ENCODE peak calls at places on chromosomes 13 and 19, in nine cellular contexts. U, O, G, W, K, J, T, S and L are unnamed samples.

GRCh38 chr13:38348890-38349289 is 761 bp upstream of the UFM1 start:
- DNase-seq in U (peak), O (no peak), G (no peak), W (no peak), K (peak), J (no peak), T (no peak), S (no peak), L (no peak)

GRCh38 chr19:6723738-6724137 is 3.3 kb upstream of the C3 start:
- DNase-seq in U (no peak), O (no peak), G (no peak), W (no peak), K (no peak), J (no peak), T (no peak), S (peak), L (no peak)

GRCh38 chr19:6811906-6812305 is 39.4 kb downstream of the VAV1 start:
- DNase-seq in U (no peak), O (no peak), G (no peak), W (no peak), K (peak), J (peak), T (peak), S (peak), L (no peak)

GRCh38 chr13:93413972-93414717 is 187.5 kb downstream of the GPC6 start:
- DNase-seq in U (no peak), O (no peak), G (no peak), W (no peak), K (peak), J (no peak), T (no peak), S (no peak), L (no peak)

GRCh38 chr19:30287973-30288372 is 84.2 kb upstream of the ZNF536 start:
- DNase-seq in U (no peak), O (no peak), G (no peak), W (no peak), K (no peak), J (no peak), T (no peak), S (no peak), L (no peak)

GRCh38 chr13:30020726-30021312 is 170.4 kb upstream of the UBL3 start:
- DNase-seq in U (no peak), O (no peak), G (no peak), W (no peak), K (no peak), J (peak), T (no peak), S (no peak), L (no peak)

GRCh38 chr19:7456964-7457541 is 31.8 kb downstream of the PEX11G start:
- DNase-seq in U (no peak), O (no peak), G (no peak), W (no peak), K (no peak), J (peak), T (no peak), S (no peak), L (no peak)

GRCh38 chr13:99217461-99218101 is 16.9 kb downstream of the UBAC2 start:
- DNase-seq in U (no peak), O (no peak), G (no peak), W (no peak), K (no peak), J (no peak), T (no peak), S (no peak), L (no peak)

GRCh38 chr19:31515931-31516330 is 166.7 kb upstream of the TSHZ3 start:
- DNase-seq in U (no peak), O (no peak), G (no peak), W (no peak), K (no peak), J (peak), T (no peak), S (no peak), L (no peak)

GRCh38 chr19:43534811-43535761 is 2.1 kb downstream of the ZNF575 start:
- DNase-seq in U (peak), O (no peak), G (no peak), W (peak), K (peak), J (peak), T (peak), S (peak), L (peak)

GRCh38 chr19:1233361-1233667 is 4.5 kb downstream of the CBARP start:
- DNase-seq in U (peak), O (no peak), G (no peak), W (no peak), K (no peak), J (no peak), T (no peak), S (no peak), L (no peak)

GRCh38 chr13:106533101-106533939 is 2.1 kb downstream of the EFNB2 start:
- DNase-seq in U (peak), O (no peak), G (peak), W (peak), K (peak), J (peak), T (peak), S (no peak), L (peak)
- TF ChIP-seq CTCF in U (peak), O (peak), G (no peak), W (peak), K (peak), J (peak), T (peak), S (no peak), L (peak)

GRCh38 chr13:49300716-49301589 is 53.2 kb downstream of the CDADC1 start:
- DNase-seq in U (peak), O (no peak), G (peak), W (peak), K (peak), J (peak), T (peak), S (peak), L (peak)
- TF ChIP-seq CTCF in U (peak), O (peak), G (peak), W (peak), K (peak), J (peak), T (peak), S (peak), L (peak)

GRCh38 chr13:109727251-109727650 is 59.1 kb downstream of the IRS2 start:
- DNase-seq in U (no peak), O (no peak), G (no peak), W (no peak), K (no peak), J (no peak), T (no peak), S (no peak), L (no peak)

GRCh38 chr13:109725995-109726637 is 60.3 kb downstream of the IRS2 start:
- DNase-seq in U (no peak), O (no peak), G (no peak), W (no peak), K (no peak), J (no peak), T (no peak), S (no peak), L (no peak)

GRCh38 chr13:109724603-109725002 is 61.8 kb downstream of the IRS2 start:
- DNase-seq in U (no peak), O (no peak), G (no peak), W (no peak), K (no peak), J (no peak), T (no peak), S (no peak), L (no peak)

GRCh38 chr13:109723046-109723445 is 63.3 kb downstream of the IRS2 start:
- DNase-seq in U (no peak), O (no peak), G (no peak), W (no peak), K (no peak), J (no peak), T (no peak), S (no peak), L (no peak)

DNA sequence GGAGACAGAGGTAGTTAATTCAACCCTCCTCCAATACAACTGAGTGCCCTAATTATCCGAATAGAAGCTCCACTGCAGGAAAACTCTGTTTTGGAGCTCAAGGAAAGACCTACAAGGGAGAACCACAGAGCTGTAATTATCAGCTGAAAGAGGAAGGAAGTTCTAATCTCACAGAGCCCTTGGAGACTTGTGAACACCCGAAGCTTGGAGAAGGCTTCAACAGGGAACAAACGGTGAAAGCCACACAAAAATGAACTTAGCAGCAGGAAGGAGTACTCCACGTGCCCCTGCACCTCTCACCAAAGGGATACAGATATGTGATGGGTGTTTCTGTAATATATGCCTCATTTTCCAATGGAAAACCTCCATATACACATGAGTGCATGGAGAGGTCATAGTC is 61.1 kb downstream of the IRS2 start:
- DNase-seq in U (no peak), O (no peak), G (no peak), W (no peak), K (no peak), J (no peak), T (no peak), S (no peak), L (no peak)
- TF ChIP-seq CTCF in U (no peak), O (no peak), G (no peak), W (no peak), K (no peak), J (no peak), T (no peak), S (no peak), L (no peak)

DNA sequence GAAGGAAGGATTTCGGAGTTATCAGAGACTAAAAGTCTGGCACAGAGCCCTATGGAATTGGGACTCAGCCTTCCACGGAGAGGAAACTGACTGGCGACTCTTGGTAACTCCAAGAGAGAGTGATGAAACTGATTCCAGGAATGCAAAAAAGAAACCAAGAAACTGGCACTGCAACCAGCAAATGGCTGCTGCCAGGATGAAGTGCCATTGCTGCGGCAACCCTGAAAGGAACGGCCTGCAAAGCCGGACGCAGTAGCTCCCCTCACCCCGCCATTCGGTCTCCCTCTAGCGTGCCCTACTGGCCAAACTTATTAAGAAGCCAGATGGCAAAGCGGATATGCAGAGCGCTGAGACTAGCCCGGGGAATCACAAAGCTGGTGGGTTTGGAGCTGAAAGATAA is 236.0 kb downstream of the PCDH9 start:
- DNase-seq in U (peak), O (peak), G (peak), W (peak), K (peak), J (peak), T (peak), S (peak), L (peak)
- TF ChIP-seq CTCF in U (peak), O (peak), G (peak), W (peak), K (peak), J (peak), T (peak), S (peak), L (peak)

GRCh38 chr19:38849746-38850230 is at the start of gene HNRNPL:
- DNase-seq in U (no peak), O (no peak), G (peak), W (peak), K (no peak), J (no peak), T (no peak), S (no peak), L (peak)
- TF ChIP-seq CTCF in U (peak), O (peak), G (no peak), W (peak), K (peak), J (peak), T (peak), S (peak), L (peak)

GRCh38 chr13:37105251-37105714 is at the start of gene CSNK1A1L:
- DNase-seq in U (no peak), O (no peak), G (no peak), W (no peak), K (no peak), J (no peak), T (no peak), S (no peak), L (no peak)

GRCh38 chr13:37107868-37108267 is 2.4 kb upstream of the CSNK1A1L start:
- DNase-seq in U (no peak), O (no peak), G (no peak), W (no peak), K (no peak), J (no peak), T (no peak), S (no peak), L (no peak)

GRCh38 chr13:37106642-37107041 is 1.2 kb upstream of the CSNK1A1L start:
- DNase-seq in U (no peak), O (no peak), G (no peak), W (no peak), K (no peak), J (no peak), T (no peak), S (no peak), L (no peak)

DNA sequence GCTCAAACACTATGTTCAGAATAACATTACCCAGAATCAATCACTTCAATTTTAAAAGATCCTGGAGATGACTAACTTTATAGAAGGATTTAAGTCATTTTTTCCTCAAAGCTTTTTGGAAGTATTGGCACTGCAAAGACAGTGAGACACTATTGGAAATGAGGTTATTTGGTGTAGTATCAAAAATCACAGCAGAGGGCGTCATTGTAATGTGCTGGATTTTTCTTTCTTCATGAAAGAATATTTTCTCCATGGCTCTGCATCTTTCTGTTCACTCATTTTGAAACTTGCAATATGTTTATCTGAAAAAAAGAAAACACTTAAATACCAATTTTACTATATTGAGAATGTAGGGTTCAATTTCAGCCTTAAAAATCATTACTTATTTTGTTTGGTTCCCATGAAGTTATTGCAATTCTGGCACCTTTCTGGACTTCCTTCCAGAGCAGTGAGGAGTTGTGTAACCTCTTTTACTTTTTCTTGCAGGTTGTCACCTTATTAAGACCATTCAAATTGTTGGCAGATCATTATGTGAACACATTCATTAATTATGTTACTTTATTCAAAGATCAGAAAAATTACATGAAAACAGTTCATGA is 3.7 kb upstream of the CSNK1A1L start:
- DNase-seq in U (no peak), O (no peak), G (peak), W (peak), K (peak), J (peak), T (no peak), S (peak), L (no peak)
- TF ChIP-seq CTCF in U (no peak), O (peak), G (no peak), W (peak), K (peak), J (peak), T (peak), S (peak), L (peak)

GRCh38 chr13:91270031-91270430 is 77.5 kb upstream of the MIR17HG start:
- DNase-seq in U (no peak), O (no peak), G (no peak), W (no peak), K (peak), J (no peak), T (no peak), S (no peak), L (no peak)
- TF ChIP-seq CTCF in U (no peak), O (no peak), G (no peak), W (no peak), K (no peak), J (no peak), T (no peak), S (no peak), L (no peak)

GRCh38 chr19:58406818-58407657 is 1.4 kb upstream of the ZNF584 start:
- DNase-seq in U (no peak), O (no peak), G (no peak), W (no peak), K (no peak), J (peak), T (peak), S (peak), L (no peak)
- TF ChIP-seq CTCF in U (no peak), O (no peak), G (no peak), W (peak), K (peak), J (peak), T (peak), S (peak), L (peak)